ENCODE peak calls at places on chromosomes 11 and 22, in five cellular contexts. One of them, this sample, is unnamed.

GRCh38 chr11:65573391-65574146 is 1.2 kb downstream of the FAM89B start:
- DNase-seq in lower leg skin: no peak
- DNase-seq in ovary: peak
- DNase-seq in HCT116: no peak
- DNase-seq in sigmoid colon: peak
- DNase-seq in this sample: no peak

GRCh38 chr11:112961751-112962747 is 829 bp downstream of the NCAM1 start:
- DNase-seq in lower leg skin: no peak
- DNase-seq in ovary: peak
- DNase-seq in HCT116: no peak
- DNase-seq in sigmoid colon: no peak
- DNase-seq in this sample: no peak

GRCh38 chr22:46150615-46151423 is 493 bp downstream of the PPARA start:
- DNase-seq in lower leg skin: no peak
- DNase-seq in ovary: peak
- DNase-seq in HCT116: no peak
- DNase-seq in sigmoid colon: peak
- DNase-seq in this sample: peak

GRCh38 chr11:122756417-122756816 is 81.9 kb upstream of the CRTAM start:
- DNase-seq in lower leg skin: no peak
- DNase-seq in ovary: no peak
- DNase-seq in HCT116: no peak
- DNase-seq in sigmoid colon: peak
- DNase-seq in this sample: no peak

GRCh38 chr11:43825217-43825816 is 55.3 kb upstream of the ALKBH3 start:
- DNase-seq in lower leg skin: no peak
- DNase-seq in ovary: no peak
- DNase-seq in HCT116: peak
- DNase-seq in sigmoid colon: no peak
- DNase-seq in this sample: peak

GRCh38 chr22:26589367-26589844 is 526 bp downstream of the TPST2 start:
- DNase-seq in lower leg skin: no peak
- DNase-seq in ovary: no peak
- DNase-seq in HCT116: no peak
- DNase-seq in sigmoid colon: no peak
- DNase-seq in this sample: peak

GRCh38 chr11:2750101-2750509 is 50.3 kb upstream of the KCNQ1OT1 start:
- DNase-seq in lower leg skin: peak
- DNase-seq in ovary: peak
- DNase-seq in HCT116: no peak
- DNase-seq in sigmoid colon: peak
- DNase-seq in this sample: no peak

GRCh38 chr11:61446211-61446651 is 16.3 kb downstream of the SDHAF2 start:
- DNase-seq in lower leg skin: peak
- DNase-seq in ovary: peak
- DNase-seq in HCT116: peak
- DNase-seq in sigmoid colon: peak
- DNase-seq in this sample: peak

GRCh38 chr11:86696004-86696403 is 23.6 kb upstream of the ME3 start:
- DNase-seq in lower leg skin: no peak
- DNase-seq in ovary: no peak
- DNase-seq in HCT116: peak
- DNase-seq in sigmoid colon: no peak
- DNase-seq in this sample: no peak

GRCh38 chr11:125874556-125875124 is 12.8 kb upstream of the HYLS1 start:
- DNase-seq in lower leg skin: no peak
- DNase-seq in ovary: peak
- DNase-seq in HCT116: peak
- DNase-seq in sigmoid colon: peak
- DNase-seq in this sample: peak

GRCh38 chr22:38718414-38718813 is 12.7 kb downstream of the GTPBP1 start:
- DNase-seq in lower leg skin: no peak
- DNase-seq in ovary: peak
- DNase-seq in HCT116: peak
- DNase-seq in sigmoid colon: peak
- DNase-seq in this sample: peak

GRCh38 chr11:67268036-67268683 is 1.9 kb downstream of the GRK2 start:
- DNase-seq in lower leg skin: no peak
- DNase-seq in ovary: no peak
- DNase-seq in HCT116: no peak
- DNase-seq in sigmoid colon: peak
- DNase-seq in this sample: no peak

DNA sequence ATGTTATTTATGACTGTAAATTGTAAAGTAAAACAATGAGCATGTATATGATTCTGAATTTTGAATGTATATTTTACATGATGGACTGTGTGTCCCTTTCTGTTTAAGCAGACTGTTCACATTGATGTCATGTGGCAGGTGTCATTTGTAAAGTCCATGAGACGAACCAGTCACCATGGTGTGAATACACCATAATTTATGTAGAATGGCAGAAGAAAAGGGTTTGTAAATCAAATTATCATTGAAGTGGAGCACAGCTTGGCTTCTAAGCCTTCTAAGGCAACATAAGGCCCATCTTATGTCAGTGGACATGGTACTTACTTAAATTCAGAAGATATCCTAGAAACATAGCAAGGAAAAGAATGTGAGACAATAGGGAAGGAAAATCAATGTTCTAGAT is 4.5 kb downstream of the MAP6 start:
- DNase-seq in lower leg skin: no peak
- DNase-seq in ovary: no peak
- DNase-seq in HCT116: no peak
- DNase-seq in sigmoid colon: no peak
- DNase-seq in this sample: no peak
- TF ChIP-seq POLR2A in lower leg skin: no peak
- TF ChIP-seq POLR2A in ovary: no peak
- TF ChIP-seq POLR2A in HCT116: no peak
- TF ChIP-seq POLR2A in sigmoid colon: no peak
- TF ChIP-seq POLR2A in this sample: no peak

GRCh38 chr11:90446207-90446606 is 223.4 kb upstream of the CHORDC1 start:
- DNase-seq in lower leg skin: no peak
- DNase-seq in ovary: no peak
- DNase-seq in HCT116: no peak
- DNase-seq in sigmoid colon: no peak
- DNase-seq in this sample: no peak

GRCh38 chr11:90447651-90448050 is 224.8 kb upstream of the CHORDC1 start:
- DNase-seq in lower leg skin: no peak
- DNase-seq in ovary: no peak
- DNase-seq in HCT116: no peak
- DNase-seq in sigmoid colon: no peak
- DNase-seq in this sample: no peak

GRCh38 chr11:90453525-90453924 is 230.7 kb upstream of the CHORDC1 start:
- DNase-seq in lower leg skin: no peak
- DNase-seq in ovary: no peak
- DNase-seq in HCT116: no peak
- DNase-seq in sigmoid colon: no peak
- DNase-seq in this sample: no peak

GRCh38 chr11:90448280-90448679 is 225.4 kb upstream of the CHORDC1 start:
- DNase-seq in lower leg skin: no peak
- DNase-seq in ovary: no peak
- DNase-seq in HCT116: no peak
- DNase-seq in sigmoid colon: no peak
- DNase-seq in this sample: no peak

DNA sequence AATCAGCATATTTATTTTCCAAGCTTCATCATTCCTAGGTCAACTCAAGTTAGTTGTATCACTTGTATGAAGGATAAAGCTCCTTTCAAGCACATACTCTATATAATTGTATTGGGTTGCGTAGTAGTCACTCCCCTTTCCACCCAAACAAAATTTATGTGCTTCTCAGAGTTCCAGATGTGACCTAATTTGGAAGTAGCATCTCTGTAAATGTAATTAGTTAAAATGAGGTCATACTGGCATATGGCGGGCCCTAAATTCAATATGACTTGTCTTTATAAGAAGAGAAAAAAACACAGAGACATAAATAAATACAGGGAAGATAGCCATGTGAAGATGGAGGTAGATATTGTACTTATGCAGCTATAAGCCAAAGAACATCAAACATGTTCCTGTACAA is 226.8 kb upstream of the CHORDC1 start:
- DNase-seq in lower leg skin: no peak
- DNase-seq in ovary: no peak
- DNase-seq in HCT116: no peak
- DNase-seq in sigmoid colon: no peak
- DNase-seq in this sample: no peak
- TF ChIP-seq POLR2A in lower leg skin: no peak
- TF ChIP-seq POLR2A in ovary: no peak
- TF ChIP-seq POLR2A in HCT116: no peak
- TF ChIP-seq POLR2A in sigmoid colon: no peak
- TF ChIP-seq POLR2A in this sample: no peak

DNA sequence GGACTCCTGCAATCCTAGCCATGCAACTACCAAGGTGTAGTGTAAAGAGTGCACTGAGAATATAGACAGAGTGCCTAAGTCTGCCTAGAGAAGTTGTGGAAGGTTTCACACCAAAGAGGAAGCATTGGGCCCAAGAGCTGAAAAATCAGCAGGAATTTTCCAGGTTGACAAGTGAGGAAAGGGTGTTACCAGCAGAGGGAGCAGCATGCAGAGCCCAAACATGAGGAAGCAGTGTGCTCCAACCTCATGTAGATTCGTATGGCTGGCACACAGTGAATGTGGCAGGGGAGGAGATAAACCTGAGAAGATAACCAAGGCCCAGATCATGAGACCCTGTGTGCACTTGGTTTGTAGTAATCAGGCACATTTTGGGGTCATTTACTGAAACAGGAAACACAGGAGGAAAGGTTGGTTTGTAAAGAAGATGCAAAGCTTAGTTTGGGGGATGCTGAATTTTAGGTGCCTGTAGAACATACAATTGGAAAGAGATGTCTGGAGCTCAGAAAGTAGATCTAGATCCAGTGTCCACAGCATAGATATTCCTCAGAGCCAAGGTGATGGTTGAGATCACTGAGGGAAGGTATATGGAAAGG is 1.7 kb downstream of the HPX start:
- DNase-seq in lower leg skin: no peak
- DNase-seq in ovary: no peak
- DNase-seq in HCT116: peak
- DNase-seq in sigmoid colon: no peak
- DNase-seq in this sample: peak
- TF ChIP-seq POLR2A in lower leg skin: no peak
- TF ChIP-seq POLR2A in ovary: no peak
- TF ChIP-seq POLR2A in HCT116: no peak
- TF ChIP-seq POLR2A in sigmoid colon: no peak
- TF ChIP-seq POLR2A in this sample: no peak

DNA sequence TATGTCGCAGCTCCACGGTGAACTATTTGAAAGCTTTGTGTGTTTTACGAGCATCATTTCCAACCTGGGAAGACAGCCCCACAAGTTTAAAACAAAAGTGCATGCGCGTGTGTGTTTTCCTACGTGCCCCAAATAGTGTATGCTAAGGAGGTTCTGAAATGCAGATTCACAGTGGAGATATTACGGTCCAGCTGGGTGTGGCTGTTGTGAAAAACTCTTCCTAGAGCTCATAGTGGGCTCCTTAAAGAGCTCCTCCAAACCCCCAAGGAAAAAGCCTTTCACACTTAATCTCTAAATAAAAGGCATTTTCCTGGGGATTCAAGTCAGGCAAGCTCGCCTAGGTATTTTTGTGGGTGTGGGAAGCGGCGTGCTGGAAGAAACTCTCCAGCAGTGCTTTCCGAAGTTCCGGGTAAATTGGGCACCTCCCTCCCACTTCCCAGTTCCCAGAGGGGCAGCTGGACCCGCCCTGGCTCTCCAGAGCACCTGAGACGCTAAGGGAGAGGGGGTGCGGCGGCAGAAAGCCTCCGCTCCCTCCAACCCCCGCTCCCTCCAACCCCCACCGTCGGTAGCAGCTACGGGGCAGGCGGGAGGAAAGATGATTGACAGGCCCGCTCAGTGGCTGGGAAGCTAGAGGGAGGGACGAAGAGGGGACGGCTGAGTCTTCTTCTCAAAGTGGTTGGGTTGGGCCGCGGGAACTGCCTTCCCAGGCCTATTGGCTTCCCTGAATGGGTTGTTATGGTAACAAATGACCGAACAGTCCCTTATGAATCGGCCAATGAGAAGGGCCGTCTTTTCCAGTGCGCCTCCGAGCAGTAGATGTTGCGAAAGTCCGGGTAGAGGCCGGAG is 558 bp upstream of the PCF11 start:
- DNase-seq in lower leg skin: peak
- DNase-seq in ovary: peak
- DNase-seq in HCT116: peak
- DNase-seq in sigmoid colon: peak
- DNase-seq in this sample: peak
- TF ChIP-seq POLR2A in lower leg skin: peak
- TF ChIP-seq POLR2A in ovary: peak
- TF ChIP-seq POLR2A in HCT116: peak
- TF ChIP-seq POLR2A in sigmoid colon: peak
- TF ChIP-seq POLR2A in this sample: peak

DNA sequence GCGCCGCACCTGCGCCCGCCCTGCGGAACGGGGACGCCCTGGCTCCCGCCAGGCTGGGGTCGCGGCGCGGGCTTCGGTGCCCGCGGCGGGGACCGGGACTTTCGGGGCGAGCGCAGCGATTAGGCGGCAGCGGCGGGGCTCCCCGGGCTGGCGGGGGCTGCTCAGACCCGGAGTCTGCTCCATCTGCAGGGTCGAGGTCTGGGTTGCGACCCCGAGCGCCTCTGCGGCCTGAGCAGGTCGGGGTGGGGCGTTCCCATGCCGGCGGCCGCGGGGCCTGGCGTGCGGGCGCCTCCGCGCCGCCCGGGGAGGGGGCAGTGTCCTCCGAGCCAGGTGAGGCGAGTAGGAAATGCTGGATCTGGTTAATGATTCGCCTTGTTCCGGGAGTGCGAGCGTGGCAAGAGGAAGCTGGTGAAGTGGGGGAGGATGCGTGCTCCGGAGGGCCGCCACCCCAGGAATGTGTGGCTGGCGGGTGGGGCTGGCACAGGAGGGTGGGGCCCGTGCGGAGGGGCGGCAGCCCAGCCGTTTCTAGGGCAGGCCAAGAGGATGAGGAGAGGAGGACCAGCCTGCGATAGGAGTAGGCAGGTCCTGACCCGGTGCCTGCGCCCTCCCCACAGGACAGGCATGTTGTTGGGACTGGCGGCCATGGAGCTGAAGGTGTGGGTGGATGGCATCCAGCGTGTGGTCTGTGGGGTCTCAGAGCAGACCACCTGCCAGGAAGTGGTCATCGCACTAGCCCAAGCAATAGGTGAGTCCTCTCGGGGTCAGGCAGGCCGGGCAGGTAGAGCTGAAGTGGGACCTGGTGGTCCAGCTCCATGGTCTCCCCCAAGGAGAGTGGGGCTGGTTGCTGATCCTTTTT is 606 bp downstream of the RASSF7 start:
- DNase-seq in lower leg skin: no peak
- DNase-seq in ovary: peak
- DNase-seq in HCT116: no peak
- DNase-seq in sigmoid colon: no peak
- DNase-seq in this sample: peak
- TF ChIP-seq POLR2A in lower leg skin: no peak
- TF ChIP-seq POLR2A in ovary: no peak
- TF ChIP-seq POLR2A in HCT116: peak
- TF ChIP-seq POLR2A in sigmoid colon: no peak
- TF ChIP-seq POLR2A in this sample: peak

GRCh38 chr11:16604784-16605439 is 133.5 kb upstream of the C11orf58 start:
- DNase-seq in lower leg skin: peak
- DNase-seq in ovary: peak
- DNase-seq in HCT116: no peak
- DNase-seq in sigmoid colon: peak
- DNase-seq in this sample: no peak
- TF ChIP-seq POLR2A in lower leg skin: no peak
- TF ChIP-seq POLR2A in ovary: no peak
- TF ChIP-seq POLR2A in HCT116: no peak
- TF ChIP-seq POLR2A in sigmoid colon: no peak
- TF ChIP-seq POLR2A in this sample: no peak

GRCh38 chr11:48101044-48101733 is 115.4 kb upstream of the OR4B1 start:
- DNase-seq in lower leg skin: peak
- DNase-seq in ovary: no peak
- DNase-seq in HCT116: no peak
- DNase-seq in sigmoid colon: no peak
- DNase-seq in this sample: no peak
- TF ChIP-seq POLR2A in lower leg skin: no peak
- TF ChIP-seq POLR2A in ovary: no peak
- TF ChIP-seq POLR2A in HCT116: no peak
- TF ChIP-seq POLR2A in sigmoid colon: no peak
- TF ChIP-seq POLR2A in this sample: no peak

GRCh38 chr22:27616033-27616432 is 185.5 kb downstream of the MN1 start:
- DNase-seq in lower leg skin: no peak
- DNase-seq in ovary: no peak
- DNase-seq in HCT116: no peak
- DNase-seq in sigmoid colon: no peak
- DNase-seq in this sample: no peak
- TF ChIP-seq POLR2A in lower leg skin: no peak
- TF ChIP-seq POLR2A in ovary: no peak
- TF ChIP-seq POLR2A in HCT116: no peak
- TF ChIP-seq POLR2A in sigmoid colon: no peak
- TF ChIP-seq POLR2A in this sample: no peak

This sample was measured in H54.